ENCODE peak calls at places on chromosomes 3 and 15, in five cellular contexts. One of them, this sample, is unnamed.

GRCh38 chr3:101720851-101721649 is 3.4 kb upstream of the CEP97 start:
- DNase-seq in fibroblast of mammary gland: peak; percentile 42
- DNase-seq in Kasumi-1: no peak
- DNase-seq in stimulated activated CD4-positive, alpha-beta T cell treated with anti-CD3 and anti-CD28 coated beads, Interleukin-4, amount 100 ng/mL, for 4 hours: no peak
- DNase-seq in hepatic stellate cell: no peak
- DNase-seq in this sample: no peak

GRCh38 chr15:62857411-62857853 is 185.1 kb upstream of the TPM1 start:
- DNase-seq in fibroblast of mammary gland: no peak
- DNase-seq in Kasumi-1: no peak
- DNase-seq in stimulated activated CD4-positive, alpha-beta T cell treated with anti-CD3 and anti-CD28 coated beads, Interleukin-4, amount 100 ng/mL, for 4 hours: no peak
- DNase-seq in hepatic stellate cell: no peak
- DNase-seq in this sample: peak; percentile 48

GRCh38 chr15:56760186-56760585 is 26.9 kb upstream of the ZNF280D start:
- DNase-seq in fibroblast of mammary gland: peak; percentile 34
- DNase-seq in hepatic stellate cell: no peak
- DNase-seq in stimulated activated CD4-positive, alpha-beta T cell treated with anti-CD3 and anti-CD28 coated beads, Interleukin-4, amount 100 ng/mL, for 4 hours: no peak
- DNase-seq in Kasumi-1: no peak
- DNase-seq in this sample: no peak

GRCh38 chr3:125150525-125151436 is 61.8 kb downstream of the SLC12A8 start:
- DNase-seq in stimulated activated CD4-positive, alpha-beta T cell treated with anti-CD3 and anti-CD28 coated beads, Interleukin-4, amount 100 ng/mL, for 4 hours: peak; percentile 51
- DNase-seq in Kasumi-1: peak; percentile 73
- DNase-seq in fibroblast of mammary gland: peak; percentile 59
- DNase-seq in hepatic stellate cell: no peak
- DNase-seq in this sample: peak; percentile 53

GRCh38 chr15:40358492-40359353 is 704 bp downstream of the DISP2 start:
- DNase-seq in hepatic stellate cell: no peak
- DNase-seq in stimulated activated CD4-positive, alpha-beta T cell treated with anti-CD3 and anti-CD28 coated beads, Interleukin-4, amount 100 ng/mL, for 4 hours: no peak
- DNase-seq in fibroblast of mammary gland: no peak
- DNase-seq in Kasumi-1: no peak
- DNase-seq in this sample: no peak

GRCh38 chr3:176795897-176796296 is 401.4 kb downstream of the TBL1XR1 start:
- DNase-seq in hepatic stellate cell: no peak
- DNase-seq in fibroblast of mammary gland: no peak
- DNase-seq in stimulated activated CD4-positive, alpha-beta T cell treated with anti-CD3 and anti-CD28 coated beads, Interleukin-4, amount 100 ng/mL, for 4 hours: no peak
- DNase-seq in Kasumi-1: no peak
- DNase-seq in this sample: no peak

GRCh38 chr3:81302045-81302444 is 459.4 kb downstream of the GBE1 start:
- DNase-seq in Kasumi-1: peak; percentile 58
- DNase-seq in stimulated activated CD4-positive, alpha-beta T cell treated with anti-CD3 and anti-CD28 coated beads, Interleukin-4, amount 100 ng/mL, for 4 hours: no peak
- DNase-seq in hepatic stellate cell: peak; percentile 40
- DNase-seq in fibroblast of mammary gland: peak; percentile 59
- DNase-seq in this sample: peak; percentile 39

GRCh38 chr15:68463996-68464395 is 32.0 kb upstream of the ITGA11 start:
- DNase-seq in Kasumi-1: no peak
- DNase-seq in hepatic stellate cell: no peak
- DNase-seq in stimulated activated CD4-positive, alpha-beta T cell treated with anti-CD3 and anti-CD28 coated beads, Interleukin-4, amount 100 ng/mL, for 4 hours: no peak
- DNase-seq in fibroblast of mammary gland: peak; percentile 16
- DNase-seq in this sample: no peak

GRCh38 chr15:34217587-34218225 is 7.1 kb upstream of the EMC4 start:
- DNase-seq in hepatic stellate cell: peak; percentile 50
- DNase-seq in stimulated activated CD4-positive, alpha-beta T cell treated with anti-CD3 and anti-CD28 coated beads, Interleukin-4, amount 100 ng/mL, for 4 hours: no peak
- DNase-seq in fibroblast of mammary gland: peak; percentile 68
- DNase-seq in Kasumi-1: no peak
- DNase-seq in this sample: peak; percentile 23

GRCh38 chr15:29638781-29639180 is 183.5 kb downstream of the TJP1 start:
- DNase-seq in Kasumi-1: no peak
- DNase-seq in hepatic stellate cell: no peak
- DNase-seq in stimulated activated CD4-positive, alpha-beta T cell treated with anti-CD3 and anti-CD28 coated beads, Interleukin-4, amount 100 ng/mL, for 4 hours: no peak
- DNase-seq in fibroblast of mammary gland: peak; percentile 1
- DNase-seq in this sample: peak; percentile 13

GRCh38 chr15:74228723-74229081 is 7.4 kb upstream of the CCDC33 start:
- DNase-seq in fibroblast of mammary gland: no peak
- DNase-seq in hepatic stellate cell: no peak
- DNase-seq in stimulated activated CD4-positive, alpha-beta T cell treated with anti-CD3 and anti-CD28 coated beads, Interleukin-4, amount 100 ng/mL, for 4 hours: no peak
- DNase-seq in Kasumi-1: no peak
- DNase-seq in this sample: no peak

GRCh38 chr3:39285333-39285732 is 5.5 kb upstream of the CX3CR1 start:
- DNase-seq in hepatic stellate cell: no peak
- DNase-seq in stimulated activated CD4-positive, alpha-beta T cell treated with anti-CD3 and anti-CD28 coated beads, Interleukin-4, amount 100 ng/mL, for 4 hours: no peak
- DNase-seq in fibroblast of mammary gland: no peak
- DNase-seq in Kasumi-1: no peak
- DNase-seq in this sample: no peak

GRCh38 chr15:63978511-63979226 is 67.6 kb downstream of the DAPK2 start:
- DNase-seq in fibroblast of mammary gland: no peak
- DNase-seq in hepatic stellate cell: no peak
- DNase-seq in stimulated activated CD4-positive, alpha-beta T cell treated with anti-CD3 and anti-CD28 coated beads, Interleukin-4, amount 100 ng/mL, for 4 hours: no peak
- DNase-seq in Kasumi-1: no peak
- DNase-seq in this sample: no peak

GRCh38 chr15:94086360-94086759 is 145.0 kb upstream of the MCTP2 start:
- DNase-seq in stimulated activated CD4-positive, alpha-beta T cell treated with anti-CD3 and anti-CD28 coated beads, Interleukin-4, amount 100 ng/mL, for 4 hours: no peak
- DNase-seq in Kasumi-1: no peak
- DNase-seq in hepatic stellate cell: no peak
- DNase-seq in fibroblast of mammary gland: peak; percentile 68
- DNase-seq in this sample: no peak

GRCh38 chr3:103009609-103010008 is 574.8 kb downstream of the ZPLD1 start:
- DNase-seq in fibroblast of mammary gland: no peak
- DNase-seq in stimulated activated CD4-positive, alpha-beta T cell treated with anti-CD3 and anti-CD28 coated beads, Interleukin-4, amount 100 ng/mL, for 4 hours: no peak
- DNase-seq in Kasumi-1: no peak
- DNase-seq in hepatic stellate cell: no peak
- DNase-seq in this sample: no peak

GRCh38 chr15:99682455-99682854 is 50.8 kb downstream of the LYSMD4 start:
- DNase-seq in hepatic stellate cell: peak; percentile 32
- DNase-seq in stimulated activated CD4-positive, alpha-beta T cell treated with anti-CD3 and anti-CD28 coated beads, Interleukin-4, amount 100 ng/mL, for 4 hours: no peak
- DNase-seq in Kasumi-1: no peak
- DNase-seq in fibroblast of mammary gland: peak; percentile 93
- DNase-seq in this sample: peak; percentile 15

GRCh38 chr3:140288575-140288974 is 353.6 kb downstream of the CLSTN2 start:
- DNase-seq in fibroblast of mammary gland: peak; percentile 78
- DNase-seq in stimulated activated CD4-positive, alpha-beta T cell treated with anti-CD3 and anti-CD28 coated beads, Interleukin-4, amount 100 ng/mL, for 4 hours: no peak
- DNase-seq in Kasumi-1: no peak
- DNase-seq in hepatic stellate cell: no peak
- DNase-seq in this sample: no peak

GRCh38 chr15:101684384-101684783 is 32.2 kb upstream of the TM2D3 start:
- DNase-seq in fibroblast of mammary gland: peak; percentile 83
- DNase-seq in hepatic stellate cell: peak; percentile 48
- DNase-seq in Kasumi-1: no peak
- DNase-seq in stimulated activated CD4-positive, alpha-beta T cell treated with anti-CD3 and anti-CD28 coated beads, Interleukin-4, amount 100 ng/mL, for 4 hours: no peak
- DNase-seq in this sample: no peak

GRCh38 chr3:176906046-176906905 is 291.0 kb downstream of the TBL1XR1 start:
- DNase-seq in fibroblast of mammary gland: peak; percentile 89
- DNase-seq in hepatic stellate cell: peak; percentile 4
- DNase-seq in Kasumi-1: no peak
- DNase-seq in stimulated activated CD4-positive, alpha-beta T cell treated with anti-CD3 and anti-CD28 coated beads, Interleukin-4, amount 100 ng/mL, for 4 hours: no peak
- DNase-seq in this sample: no peak

GRCh38 chr15:90598053-90598577 is 68.4 kb downstream of the CRTC3 start:
- DNase-seq in Kasumi-1: no peak
- DNase-seq in stimulated activated CD4-positive, alpha-beta T cell treated with anti-CD3 and anti-CD28 coated beads, Interleukin-4, amount 100 ng/mL, for 4 hours: no peak
- DNase-seq in fibroblast of mammary gland: peak; percentile 33
- DNase-seq in hepatic stellate cell: no peak
- DNase-seq in this sample: peak; percentile 65

GRCh38 chr15:45288947-45289346 is 36.9 kb downstream of the SLC28A2 start:
- DNase-seq in Kasumi-1: no peak
- DNase-seq in hepatic stellate cell: no peak
- DNase-seq in fibroblast of mammary gland: no peak
- DNase-seq in stimulated activated CD4-positive, alpha-beta T cell treated with anti-CD3 and anti-CD28 coated beads, Interleukin-4, amount 100 ng/mL, for 4 hours: no peak
- DNase-seq in this sample: no peak

GRCh38 chr15:26628879-26629529 is 143.9 kb downstream of the GABRB3 start:
- DNase-seq in hepatic stellate cell: no peak
- DNase-seq in fibroblast of mammary gland: peak; percentile 45
- DNase-seq in stimulated activated CD4-positive, alpha-beta T cell treated with anti-CD3 and anti-CD28 coated beads, Interleukin-4, amount 100 ng/mL, for 4 hours: no peak
- DNase-seq in Kasumi-1: no peak
- DNase-seq in this sample: no peak

GRCh38 chr15:31346367-31347066 is 19.9 kb downstream of the KLF13 start:
- DNase-seq in Kasumi-1: no peak
- DNase-seq in stimulated activated CD4-positive, alpha-beta T cell treated with anti-CD3 and anti-CD28 coated beads, Interleukin-4, amount 100 ng/mL, for 4 hours: no peak
- DNase-seq in hepatic stellate cell: no peak
- DNase-seq in fibroblast of mammary gland: no peak
- DNase-seq in this sample: no peak

GRCh38 chr3:138042043-138042442 is 32.1 kb downstream of the CLDN18 start:
- DNase-seq in Kasumi-1: no peak
- DNase-seq in hepatic stellate cell: peak; percentile 40
- DNase-seq in fibroblast of mammary gland: peak; percentile 86
- DNase-seq in stimulated activated CD4-positive, alpha-beta T cell treated with anti-CD3 and anti-CD28 coated beads, Interleukin-4, amount 100 ng/mL, for 4 hours: no peak
- DNase-seq in this sample: no peak

GRCh38 chr15:28956491-28956890 is 70.7 kb downstream of the APBA2 start:
- DNase-seq in Kasumi-1: no peak
- DNase-seq in stimulated activated CD4-positive, alpha-beta T cell treated with anti-CD3 and anti-CD28 coated beads, Interleukin-4, amount 100 ng/mL, for 4 hours: no peak
- DNase-seq in hepatic stellate cell: no peak
- DNase-seq in fibroblast of mammary gland: no peak
- DNase-seq in this sample: no peak

GRCh38 chr3:32842531-32842931 is 24.7 kb downstream of the TRIM71 start:
- DNase-seq in Kasumi-1: peak; percentile 23
- DNase-seq in hepatic stellate cell: no peak
- DNase-seq in fibroblast of mammary gland: no peak
- DNase-seq in stimulated activated CD4-positive, alpha-beta T cell treated with anti-CD3 and anti-CD28 coated beads, Interleukin-4, amount 100 ng/mL, for 4 hours: no peak
- DNase-seq in this sample: no peak

This sample was measured in SW480.